ENCODE peak calls at places on chromosomes 16 and 17, in six cellular contexts. I is BE2C, N is mesendoderm, P is neuronal stem cell, F is tibial artery, G is PC-9. T is an unnamed sample.

GRCh38 chr17:37543527-37544122 is 53.9 kb downstream of the DUSP14 start:
- DNase-seq in I (no peak), N (no peak), P (no peak), F (no peak), G (no peak), T (no peak)

GRCh38 chr16:21100447-21100846 is 50.2 kb downstream of the DNAH3 start:
- DNase-seq in I (no peak), N (no peak), P (no peak), F (no peak), G (no peak), T (no peak)

GRCh38 chr17:53892222-53892621 is 69.5 kb downstream of the KIF2B start:
- DNase-seq in I (no peak), N (no peak), P (no peak), F (no peak), G (no peak), T (no peak)

GRCh38 chr17:73138541-73139138 is 26.2 kb upstream of the SSTR2 start:
- DNase-seq in I (peak; percentile 32), N (no peak), P (no peak), F (no peak), G (no peak), T (no peak)

GRCh38 chr17:9470171-9470570 is 105.4 kb downstream of the STX8 start:
- DNase-seq in I (no peak), N (no peak), P (no peak), F (no peak), G (no peak), T (no peak)

GRCh38 chr16:89723279-89724250 is 2.2 kb downstream of the ZNF276 start:
- DNase-seq in I (peak; percentile 51), N (no peak), P (no peak), F (no peak), G (peak; percentile 33), T (peak; percentile 62)

GRCh38 chr17:37731056-37731455 is 13.8 kb downstream of the HNF1B start:
- DNase-seq in I (no peak), N (no peak), P (no peak), F (no peak), G (no peak), T (no peak)

GRCh38 chr17:42803074-42803883 is 4.6 kb downstream of the CNTD1 start:
- DNase-seq in I (no peak), N (no peak), P (no peak), F (no peak), G (no peak), T (no peak)

GRCh38 chr16:23611936-23612335 is 15.8 kb upstream of the NDUFAB1 start:
- DNase-seq in I (no peak), N (no peak), P (no peak), F (no peak), G (no peak), T (no peak)

GRCh38 chr17:68399638-68400403 is 57.5 kb downstream of the WIPI1 start:
- DNase-seq in I (no peak), N (no peak), P (no peak), F (no peak), G (no peak), T (no peak)

GRCh38 chr17:18261146-18261515 is 669 bp downstream of the MIEF2 start:
- DNase-seq in I (no peak), N (peak; percentile 67), P (no peak), F (peak; percentile 72), G (peak; percentile 93), T (peak; percentile 85)

GRCh38 chr17:80882926-80883685 is 108.5 kb upstream of the CHMP6 start:
- DNase-seq in I (peak; percentile 4), N (no peak), P (no peak), F (no peak), G (no peak), T (no peak)

GRCh38 chr17:8954339-8954738 is 11.2 kb downstream of the PIK3R5 start:
- DNase-seq in I (no peak), N (peak; percentile 65), P (no peak), F (peak; percentile 76), G (no peak), T (peak; percentile 64)

DNA sequence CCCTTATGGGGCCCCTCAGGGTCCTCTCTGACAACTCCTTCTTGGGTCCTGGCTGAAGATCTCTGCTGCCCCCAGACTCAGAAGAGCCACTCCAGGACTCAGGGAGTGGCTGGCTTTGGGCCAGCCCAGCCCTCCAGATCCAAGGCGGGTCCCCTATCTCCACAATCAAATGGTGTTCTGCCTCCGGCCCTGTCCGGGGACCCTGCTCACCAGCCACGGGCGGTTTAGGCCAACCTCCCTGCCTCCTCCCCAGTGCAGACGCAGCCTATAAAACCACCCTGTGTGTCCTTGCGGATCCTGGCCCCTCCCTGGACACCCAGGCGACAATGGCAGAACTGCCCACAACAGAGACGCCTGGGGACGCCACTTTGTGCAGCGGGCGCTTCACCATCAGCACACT is at the start of gene SLC12A3:
- DNase-seq in I (peak; percentile 48), N (no peak), P (no peak), F (no peak), G (no peak), T (no peak)
- H3K4me1 ChIP-seq in I (peaks cover 9% of the 10 kb centered on the region), N (peaks cover 16% of the 10 kb centered on the region), P (peaks cover 4% of the 10 kb centered on the region), F (no peaks in the 10 kb centered on the region), G (peaks cover 26% of the 10 kb centered on the region), T (peaks cover 9% of the 10 kb centered on the region)

GRCh38 chr17:5843366-5844026 is 226.7 kb upstream of the WSCD1 start:
- DNase-seq in I (no peak), N (no peak), P (no peak), F (no peak), G (no peak), T (no peak)

GRCh38 chr17:5837055-5837491 is 233.1 kb upstream of the WSCD1 start:
- DNase-seq in I (no peak), N (no peak), P (no peak), F (no peak), G (peak; percentile 71), T (no peak)

GRCh38 chr17:5841862-5842261 is 228.3 kb upstream of the WSCD1 start:
- DNase-seq in I (no peak), N (no peak), P (no peak), F (no peak), G (no peak), T (no peak)

GRCh38 chr17:5838661-5839300 is 231.4 kb upstream of the WSCD1 start:
- DNase-seq in I (no peak), N (no peak), P (no peak), F (no peak), G (no peak), T (no peak)

DNA sequence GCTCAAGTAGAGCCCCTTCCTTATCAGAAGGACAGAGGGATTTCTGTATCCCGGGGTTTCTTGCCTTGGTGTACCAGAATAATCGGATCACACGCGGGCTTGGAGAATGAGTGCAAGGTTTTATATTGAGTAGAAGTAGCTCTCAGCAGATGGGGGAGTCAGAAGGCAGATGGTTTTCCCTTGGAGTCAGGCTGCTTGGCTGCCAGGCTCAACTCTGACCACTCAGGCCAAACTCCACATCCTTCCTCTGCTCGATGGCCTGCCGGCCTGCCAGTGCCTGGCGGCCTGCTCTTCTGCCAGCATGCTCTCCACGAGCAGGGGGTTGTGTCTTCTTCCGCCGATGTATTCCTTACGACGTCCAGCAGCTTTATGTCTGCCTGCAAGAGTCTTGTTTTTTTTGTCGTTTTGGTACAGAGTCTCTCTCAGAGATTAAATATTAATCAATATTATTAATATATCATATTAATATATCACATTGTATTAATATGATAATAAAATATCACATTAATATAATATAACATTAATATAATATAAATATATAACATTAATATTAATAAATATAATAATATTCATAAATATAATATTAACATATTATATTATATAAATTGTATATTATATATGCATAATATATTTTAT is 229.2 kb upstream of the WSCD1 start:
- DNase-seq in I (no peak), N (no peak), P (no peak), F (no peak), G (no peak), T (no peak)
- H3K4me3 ChIP-seq in I (no peak overlapping the region), N (no peak overlapping the region), P (no peak overlapping the region), F (no peak overlapping the region), G (no peak overlapping the region), T (no peak overlapping the region)

DNA sequence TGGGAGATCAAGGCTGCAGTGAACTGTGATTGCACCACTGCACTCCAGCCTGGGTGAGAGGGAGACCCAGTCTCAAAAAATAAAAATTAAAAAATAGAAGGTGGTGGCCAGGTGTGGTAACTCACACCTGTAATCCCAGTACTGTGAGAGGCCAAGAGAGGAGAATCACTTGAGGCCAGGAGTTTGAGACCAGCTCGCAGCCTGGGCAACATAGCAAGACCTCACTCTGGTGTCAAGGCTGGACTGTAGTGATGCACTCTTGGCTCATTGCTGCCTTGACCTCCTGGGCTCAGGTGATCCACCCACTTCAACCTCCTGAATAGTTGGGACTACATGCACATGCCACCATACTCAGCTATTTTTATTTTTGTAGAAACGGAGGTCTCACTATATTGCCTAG is 13.3 kb downstream of the RFFL start:
- DNase-seq in I (no peak), N (no peak), P (no peak), F (no peak), G (no peak), T (no peak)
- H3K4me1 ChIP-seq in I (peaks cover 5% of the 10 kb centered on the region), N (peaks cover 7% of the 10 kb centered on the region), P (peaks cover 3% of the 10 kb centered on the region), F (no peaks in the 10 kb centered on the region), G (peaks cover 22% of the 10 kb centered on the region), T (peaks cover 32% of the 10 kb centered on the region)

DNA sequence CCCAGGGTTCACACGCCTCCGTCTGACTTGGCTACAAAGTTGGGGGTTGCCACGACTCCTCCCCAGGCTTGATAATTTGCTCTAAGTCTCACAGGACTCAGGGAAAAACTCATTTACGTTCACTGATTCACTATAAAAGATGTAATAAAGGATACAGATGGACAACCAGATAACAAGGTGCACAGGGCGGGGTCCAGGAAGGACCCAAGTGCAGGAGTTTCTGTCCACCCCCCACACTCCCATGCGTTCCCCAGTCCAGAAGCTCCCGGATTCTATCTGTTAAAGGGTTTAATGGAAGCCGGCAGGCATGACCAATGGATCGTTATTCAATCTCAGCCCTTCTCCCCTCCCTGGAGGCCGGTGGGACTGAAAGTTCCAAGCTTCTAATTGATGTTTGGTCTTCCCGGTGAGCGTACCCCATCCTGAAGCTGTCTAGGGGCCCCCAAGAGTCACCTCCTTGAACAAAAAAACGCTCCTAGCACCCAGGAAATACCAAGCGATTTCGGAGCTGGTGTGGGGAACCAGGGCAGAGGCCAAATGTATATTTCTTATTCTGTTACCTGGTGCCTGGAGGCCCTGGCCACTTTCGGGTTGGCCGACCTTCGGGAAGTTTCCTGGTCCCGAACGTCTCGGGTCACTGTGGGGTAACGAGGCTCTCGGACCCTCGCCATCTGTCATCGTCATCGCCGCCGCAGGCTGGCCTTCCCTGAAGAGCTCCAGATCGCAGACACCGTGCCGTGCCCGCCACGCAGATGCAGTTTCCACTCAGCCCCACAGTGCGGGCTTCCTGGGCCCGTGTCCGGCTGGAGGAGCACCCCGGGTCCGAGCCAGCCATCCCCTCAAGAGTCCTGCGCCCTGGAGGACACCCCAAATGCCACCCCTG is 13.5 kb upstream of the METRNL start:
- DNase-seq in I (peak; percentile 2), N (no peak), P (no peak), F (no peak), G (no peak), T (peak; percentile 11)
- H3K4me3 ChIP-seq in I (no peak overlapping the region), N (no peak overlapping the region), P (no peak overlapping the region), F (no peak overlapping the region), G (no peak overlapping the region), T (no peak overlapping the region)

DNA sequence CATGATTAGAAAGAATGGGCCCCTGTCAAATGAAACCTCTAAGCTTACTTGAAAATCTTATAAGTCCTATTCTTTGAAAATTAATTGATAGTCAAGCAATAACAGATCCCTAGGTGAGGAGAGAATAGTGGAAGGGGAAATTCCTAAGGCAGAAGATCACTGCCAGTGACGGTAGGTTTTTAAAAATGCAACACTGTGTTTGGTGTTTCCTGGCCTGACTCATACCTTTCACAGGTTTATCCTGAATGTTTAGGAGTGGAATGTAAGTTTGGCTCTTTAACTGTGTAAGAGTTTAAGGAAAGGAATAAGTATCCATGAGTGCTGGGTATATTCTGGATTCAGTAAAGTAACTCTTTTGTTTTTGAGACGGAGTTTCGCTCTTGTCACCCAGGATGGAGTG is 23.8 kb downstream of the HAPSTR1 start:
- DNase-seq in I (no peak), N (peak; percentile 87), P (no peak), F (no peak), G (peak; percentile 91), T (no peak)
- H3K4me1 ChIP-seq in I (peaks cover 18% of the 10 kb centered on the region), N (peaks cover 7% of the 10 kb centered on the region), P (no peaks in the 10 kb centered on the region), F (peaks cover 44% of the 10 kb centered on the region), G (peaks cover 66% of the 10 kb centered on the region), T (peaks cover 97% of the 10 kb centered on the region)

T was measured in left ventricle myocardium inferior.